ENCODE peak calls at places on chromosome 18, in five cellular contexts. S is PC-3, L is HCT116, D is neural progenitor cell, C is SK-N-SH. T is an unnamed sample.

GRCh38 chr18:79749251-79750191 is 48.2 kb upstream of the KCNG2 start:
- DNase-seq in D (no peak), S (no peak), L (no peak), C (no peak), T (no peak)

GRCh38 chr18:48043166-48043565 is 112.7 kb upstream of the SMAD2 start:
- DNase-seq in L (no peak), C (no peak), S (no peak), D (no peak), T (no peak)

GRCh38 chr18:23169683-23170082 is 34.4 kb downstream of the CABLES1 start:
- DNase-seq in D (no peak), C (no peak), S (no peak), L (no peak), T (no peak)

GRCh38 chr18:58863539-58864145 is 1.0 kb upstream of the ZNF532 start:
- DNase-seq in S (peak), D (peak), L (no peak), C (peak), T (peak)

GRCh38 chr18:3703732-3704176 is 253.8 kb downstream of the TGIF1 start:
- DNase-seq in C (peak), S (peak), L (peak), D (peak), T (peak)

GRCh38 chr18:45652703-45653490 is 37.6 kb downstream of the SLC14A2 start:
- DNase-seq in C (no peak), L (no peak), D (no peak), S (peak), T (no peak)

GRCh38 chr18:48945953-48946217 is 4.9 kb downstream of the SMAD7 start:
- DNase-seq in D (no peak), L (no peak), S (no peak), C (no peak), T (no peak)

GRCh38 chr18:52999633-53000032 is 659.6 kb downstream of the DCC start:
- DNase-seq in L (no peak), C (no peak), S (no peak), D (no peak), T (no peak)

GRCh38 chr18:7824970-7825369 is 257.9 kb downstream of the PTPRM start:
- DNase-seq in D (no peak), C (no peak), S (no peak), L (no peak), T (no peak)

GRCh38 chr18:5294618-5295230 is 802 bp downstream of the ZBTB14 start:
- DNase-seq in D (no peak), C (no peak), S (peak), L (no peak), T (peak)

GRCh38 chr18:76557026-76557575 is 62.1 kb upstream of the ZNF516 start:
- DNase-seq in D (no peak), C (no peak), S (no peak), L (no peak), T (no peak)

GRCh38 chr18:35436076-35436649 is 59.0 kb upstream of the ZNF396 start:
- DNase-seq in C (no peak), D (no peak), L (no peak), S (peak), T (no peak)

GRCh38 chr18:36132756-36133155 is 3.1 kb downstream of the ELP2 start:
- DNase-seq in S (no peak), L (no peak), D (no peak), C (no peak), T (no peak)

GRCh38 chr18:21064347-21064746 is 47.3 kb downstream of the ROCK1 start:
- DNase-seq in C (no peak), D (no peak), S (no peak), L (no peak), T (no peak)

GRCh38 chr18:6115710-6116109 is 220.4 kb upstream of the TMEM200C start:
- DNase-seq in L (no peak), C (no peak), D (no peak), S (no peak), T (no peak)

GRCh38 chr18:68478246-68478645 is 236.7 kb downstream of the TMX3 start:
- DNase-seq in D (no peak), C (no peak), L (no peak), S (no peak), T (peak)

GRCh38 chr18:28794459-28795245 is 617.7 kb upstream of the CDH2 start:
- DNase-seq in D (no peak), C (no peak), S (peak), L (no peak), T (no peak)

GRCh38 chr18:47549141-47549540 is 297.7 kb upstream of the SKOR2 start:
- DNase-seq in S (no peak), D (no peak), C (no peak), L (no peak), T (no peak)

GRCh38 chr18:49588971-49589370 is 27.1 kb downstream of the LIPG start:
- DNase-seq in S (no peak), C (no peak), L (no peak), D (no peak), T (no peak)

GRCh38 chr18:45106331-45106774 is 425.7 kb downstream of the SETBP1 start:
- DNase-seq in D (no peak), S (peak), L (no peak), C (no peak), T (peak)

GRCh38 chr18:61209802-61210201 is 123.4 kb upstream of the CDH20 start:
- DNase-seq in C (no peak), D (no peak), L (no peak), S (no peak), T (no peak)
- TF ChIP-seq EZH2phosphoT487 in C (no peak), D (no peak), L (no peak), S (no peak), T (no peak)

DNA sequence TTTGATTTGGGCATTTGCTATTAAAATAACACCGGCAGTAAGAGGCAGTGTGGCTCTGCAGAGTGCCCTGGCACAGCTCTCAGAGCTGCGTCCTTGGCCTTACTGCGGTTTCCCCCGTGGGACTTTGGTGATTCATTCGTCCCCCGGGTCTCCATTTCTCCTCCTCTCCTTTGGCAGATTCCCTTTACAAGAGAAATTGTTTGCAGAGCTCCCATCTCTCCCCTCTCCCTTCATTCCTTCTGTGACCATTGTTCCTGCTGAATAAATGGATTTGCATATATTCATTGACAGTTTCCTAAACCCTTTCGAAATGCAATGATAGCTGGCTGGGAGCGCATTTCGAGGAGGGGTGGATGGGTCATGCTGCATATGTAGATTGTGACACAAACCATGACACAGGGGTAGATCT is 187.5 kb downstream of the VAPA start:
- DNase-seq in C (no peak), D (peak), L (no peak), S (peak), T (no peak)
- TF ChIP-seq CTCF in C (no peak), D (no peak), L (no peak), S (no peak), T (no peak)

GRCh38 chr18:396251-396555 is 104.3 kb downstream of the COLEC12 start:
- DNase-seq in L (no peak), S (no peak), D (no peak), C (no peak), T (no peak)

GRCh38 chr18:394276-394996 is 106.1 kb downstream of the COLEC12 start:
- DNase-seq in D (no peak), L (no peak), C (no peak), S (no peak), T (no peak)

GRCh38 chr18:396571-396970 is 103.9 kb downstream of the COLEC12 start:
- DNase-seq in L (no peak), D (no peak), S (no peak), C (no peak), T (no peak)

GRCh38 chr18:394997-395383 is 105.5 kb downstream of the COLEC12 start:
- DNase-seq in D (no peak), S (no peak), L (no peak), C (no peak), T (no peak)

DNA sequence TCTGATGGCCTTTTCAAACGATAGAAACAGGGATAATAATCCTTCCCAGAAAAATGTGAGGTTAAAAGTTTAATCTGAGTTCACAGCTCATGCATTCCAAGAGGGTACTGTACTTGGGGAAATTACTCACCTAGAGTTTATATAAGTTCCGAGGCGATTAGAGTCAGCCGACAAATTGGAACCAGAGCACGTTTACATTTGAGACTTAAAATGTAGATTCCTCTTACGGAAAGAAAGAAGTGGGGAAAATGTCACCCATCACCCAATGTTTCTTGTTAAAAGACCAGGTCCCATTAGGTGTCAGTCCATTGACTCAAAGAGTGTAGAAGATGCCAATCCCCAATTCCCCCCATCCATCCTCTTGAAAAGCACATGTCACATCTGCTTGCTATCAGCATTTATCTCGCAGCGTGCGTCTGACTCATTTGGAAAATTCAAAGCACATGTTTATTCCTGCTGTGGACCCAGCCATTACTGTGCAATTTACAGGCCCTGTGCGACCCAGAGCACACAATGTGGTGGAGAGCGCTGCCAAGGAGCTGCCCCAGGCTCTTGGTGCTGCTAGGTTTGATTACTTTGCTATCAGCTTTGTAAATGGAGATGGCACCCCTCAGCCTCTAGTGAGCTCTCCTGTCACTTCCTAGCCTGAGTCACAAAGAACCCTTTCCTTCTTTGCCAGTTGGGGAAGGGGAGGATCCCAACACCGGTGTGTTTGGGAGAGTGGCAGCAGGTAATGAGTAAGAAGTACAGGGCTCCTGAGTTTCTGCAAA is 104.8 kb downstream of the COLEC12 start:
- DNase-seq in L (no peak), C (peak), S (peak), D (no peak), T (no peak)
- H3K9ac ChIP-seq in L (no peak), C (peak), S (no peak), D (no peak), T (no peak)

GRCh38 chr18:27695509-27695908 is 481.4 kb downstream of the CDH2 start:
- DNase-seq in L (no peak), C (no peak), S (peak), D (no peak), T (no peak)
- TF ChIP-seq EZH2phosphoT487 in L (no peak), C (no peak), S (no peak), D (no peak), T (no peak)

GRCh38 chr18:55338955-55339662 is 248.9 kb downstream of the TCF4 start:
- DNase-seq in S (no peak), C (no peak), D (no peak), L (no peak), T (no peak)
- TF ChIP-seq CTCF in S (no peak), C (peak), D (no peak), L (no peak), T (no peak)